ENCODE peak calls at places on chromosomes 1 and 21, in seven cellular contexts. U is trophoblast cell, C is IMR-90, Q is neuronal stem cell, O is H9, R is mesenchymal stem cell, F is H1. D is an unnamed sample.

GRCh38 chr21:31371715-31372114 is 27.7 kb upstream of the TIAM1 start:
- DNase-seq in U (no peak), C (no peak), Q (no peak), O (no peak), R (no peak), F (no peak), D (no peak)

GRCh38 chr1:6508154-6508875 is 16.8 kb upstream of the PLEKHG5 start:
- DNase-seq in U (no peak), C (no peak), Q (no peak), O (no peak), R (no peak), F (no peak), D (no peak)

GRCh38 chr1:28927442-28928305 is 13.3 kb downstream of the EPB41 start:
- DNase-seq in U (no peak), C (peak; percentile 59), Q (no peak), O (no peak), R (peak; percentile 45), F (peak; percentile 22), D (peak; percentile 35)

GRCh38 chr1:107829083-107829771 is 135.8 kb downstream of the VAV3 start:
- DNase-seq in U (no peak), C (no peak), Q (no peak), O (no peak), R (peak; percentile 21), F (no peak), D (no peak)

GRCh38 chr1:7313081-7313546 is 458.0 kb upstream of the VAMP3 start:
- DNase-seq in U (no peak), C (peak; percentile 44), Q (no peak), O (no peak), R (peak; percentile 22), F (no peak), D (no peak)

GRCh38 chr1:64537942-64538341 is 68.0 kb downstream of the CACHD1 start:
- DNase-seq in U (no peak), C (no peak), Q (no peak), O (no peak), R (no peak), F (no peak), D (no peak)

GRCh38 chr1:31787786-31788137 is 23.6 kb upstream of the ADGRB2 start:
- DNase-seq in U (no peak), C (no peak), Q (no peak), O (no peak), R (no peak), F (no peak), D (no peak)

GRCh38 chr1:115641762-115642167 is at the start of gene VANGL1:
- DNase-seq in U (peak; percentile 76), C (peak; percentile 49), Q (peak; percentile 46), O (peak; percentile 66), R (peak; percentile 62), F (peak; percentile 77), D (peak; percentile 83)

GRCh38 chr1:154386643-154387352 is 18.3 kb upstream of the IL6R start:
- DNase-seq in U (no peak), C (no peak), Q (no peak), O (no peak), R (no peak), F (no peak), D (no peak)

GRCh38 chr1:183308719-183309118 is 109.5 kb downstream of the NMNAT2 start:
- DNase-seq in U (no peak), C (no peak), Q (no peak), O (no peak), R (no peak), F (no peak), D (peak; percentile 40)

GRCh38 chr1:73674945-73675561 is 522.9 kb downstream of the LRRIQ3 start:
- DNase-seq in U (peak; percentile 18), C (no peak), Q (no peak), O (no peak), R (peak; percentile 19), F (no peak), D (peak; percentile 25)

GRCh38 chr1:68378296-68379084 is 71.3 kb downstream of the RPE65 start:
- DNase-seq in U (no peak), C (peak; percentile 71), Q (no peak), O (no peak), R (peak; percentile 68), F (no peak), D (no peak)

GRCh38 chr1:223802602-223803001 is 43.1 kb downstream of the TP53BP2 start:
- DNase-seq in U (no peak), C (no peak), Q (no peak), O (no peak), R (no peak), F (no peak), D (no peak)

GRCh38 chr1:84770481-84770880 is 80.2 kb upstream of the SSX2IP start:
- DNase-seq in U (peak; percentile 89), C (no peak), Q (no peak), O (no peak), R (no peak), F (no peak), D (no peak)

GRCh38 chr1:25486602-25487001 is 55.9 kb downstream of the MACO1 start:
- DNase-seq in U (no peak), C (peak; percentile 76), Q (no peak), O (peak; percentile 52), R (peak; percentile 54), F (no peak), D (peak; percentile 56)

GRCh38 chr1:175757381-175758015 is 14.1 kb upstream of the TNR start:
- DNase-seq in U (peak; percentile 67), C (no peak), Q (peak; percentile 43), O (peak; percentile 85), R (peak; percentile 24), F (peak; percentile 81), D (peak; percentile 69)

GRCh38 chr1:200242379-200243041 is 167.3 kb downstream of the ZNF281 start:
- DNase-seq in U (no peak), C (peak; percentile 54), Q (peak; percentile 33), O (no peak), R (peak; percentile 90), F (no peak), D (no peak)

GRCh38 chr1:223153177-223154119 is 10.4 kb upstream of the TLR5 start:
- DNase-seq in U (no peak), C (peak; percentile 41), Q (no peak), O (no peak), R (peak; percentile 21), F (no peak), D (peak; percentile 57)

GRCh38 chr1:226497991-226498689 is 50.4 kb upstream of the STUM start:
- DNase-seq in U (no peak), C (no peak), Q (no peak), O (peak; percentile 18), R (no peak), F (no peak), D (no peak)

DNA sequence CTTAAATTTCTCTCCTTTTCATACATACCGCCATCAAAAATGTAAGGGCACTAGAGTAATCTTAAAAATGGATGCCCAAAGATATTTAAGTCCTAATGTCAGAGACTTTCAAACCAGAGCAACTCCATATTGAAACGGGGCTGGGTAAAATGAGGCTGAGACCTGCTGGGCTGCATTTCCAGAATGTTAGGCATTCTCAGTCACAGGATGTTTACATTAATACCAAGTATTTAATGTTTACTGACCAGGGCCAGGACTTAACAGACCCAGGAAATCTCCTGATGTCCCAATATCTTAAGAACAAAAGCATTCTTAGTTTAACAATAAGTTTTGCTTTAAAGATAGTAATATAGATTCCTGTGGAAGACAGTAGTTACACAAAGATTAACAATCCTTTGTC is 563.9 kb upstream of the BEND5 start:
- DNase-seq in U (peak; percentile 59), C (no peak), Q (no peak), O (no peak), R (no peak), F (no peak), D (no peak)
- H3K18ac ChIP-seq in U (no peak overlapping the region), C (no peak overlapping the region), Q (no peak overlapping the region), O (no peak overlapping the region), R (no peak overlapping the region), F (no peak overlapping the region), D (no peak overlapping the region)

DNA sequence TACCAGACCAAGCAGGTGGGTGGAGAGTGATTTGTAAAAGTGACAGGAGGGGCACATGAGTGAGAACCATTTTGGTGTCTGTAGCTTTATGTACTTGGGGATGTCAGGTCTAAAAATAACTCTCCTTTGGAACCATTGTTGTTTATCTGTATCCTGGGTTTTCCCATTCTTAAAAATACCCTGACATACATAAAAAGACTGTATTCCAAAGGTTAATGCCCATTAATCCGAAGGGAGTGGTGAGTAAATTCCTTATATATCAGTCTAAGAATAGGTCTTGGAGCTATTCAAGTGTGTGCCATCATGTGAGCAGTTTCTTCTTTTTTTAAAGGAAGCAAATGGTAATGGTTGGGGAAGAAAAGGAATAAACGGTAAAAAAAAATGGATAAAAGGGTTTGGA is 117.5 kb downstream of the TGFB2 start:
- DNase-seq in U (no peak), C (no peak), Q (no peak), O (no peak), R (peak; percentile 34), F (no peak), D (no peak)
- H3K27ac ChIP-seq in U (no peak overlapping the region), C (no peak overlapping the region), Q (no peak overlapping the region), O (no peak overlapping the region), R (peak overlapping the region; percentile 99), F (no peak overlapping the region), D (no peak overlapping the region)

GRCh38 chr1:11817192-11817591 is 11.2 kb downstream of the CLCN6 start:
- DNase-seq in U (no peak), C (no peak), Q (no peak), O (no peak), R (no peak), F (no peak), D (no peak)
- H3K18ac ChIP-seq in U (no peak overlapping the region), C (no peak overlapping the region), Q (no peak overlapping the region), O (no peak overlapping the region), R (no peak overlapping the region), F (no peak overlapping the region), D (no peak overlapping the region)

GRCh38 chr1:230191839-230192238 is 124.8 kb downstream of the GALNT2 start:
- DNase-seq in U (no peak), C (no peak), Q (no peak), O (no peak), R (no peak), F (no peak), D (no peak)
- H3K27ac ChIP-seq in U (no peak overlapping the region), C (no peak overlapping the region), Q (no peak overlapping the region), O (no peak overlapping the region), R (no peak overlapping the region), F (no peak overlapping the region), D (no peak overlapping the region)

GRCh38 chr1:232890340-232890953 is 60.0 kb upstream of the NTPCR start:
- DNase-seq in U (no peak), C (no peak), Q (no peak), O (no peak), R (peak; percentile 27), F (no peak), D (no peak)
- H3K18ac ChIP-seq in U (no peak overlapping the region), C (peak overlapping the region; percentile 20), Q (no peak overlapping the region), O (no peak overlapping the region), R (no peak overlapping the region), F (no peak overlapping the region), D (no peak overlapping the region)

GRCh38 chr21:45433301-45433700 is 28.3 kb downstream of the COL18A1 start:
- DNase-seq in U (no peak), C (no peak), Q (no peak), O (no peak), R (no peak), F (no peak), D (no peak)

GRCh38 chr21:45435405-45435981 is 30.5 kb downstream of the COL18A1 start:
- DNase-seq in U (no peak), C (no peak), Q (no peak), O (no peak), R (no peak), F (no peak), D (no peak)

GRCh38 chr21:45434645-45435217 is 29.8 kb downstream of the COL18A1 start:
- DNase-seq in U (no peak), C (no peak), Q (no peak), O (no peak), R (no peak), F (no peak), D (no peak)

GRCh38 chr21:45432575-45433255 is 27.8 kb downstream of the COL18A1 start:
- DNase-seq in U (no peak), C (peak; percentile 73), Q (no peak), O (no peak), R (peak; percentile 73), F (no peak), D (no peak)

GRCh38 chr21:45433911-45434644 is 29.1 kb downstream of the COL18A1 start:
- DNase-seq in U (no peak), C (no peak), Q (no peak), O (no peak), R (no peak), F (no peak), D (no peak)
- H3K27ac ChIP-seq in U (no peak overlapping the region), C (no peak overlapping the region), Q (no peak overlapping the region), O (no peak overlapping the region), R (no peak overlapping the region), F (peak overlapping the region; percentile 38), D (no peak overlapping the region)